ENCODE peak calls at places on chromosomes 1 and 21, in nine cellular contexts. O is cardiac fibroblast; Q is HEK293T; L is colonic mucosa; X is effector memory CD8-positive, alpha-beta T cell; E is activated naive CD4-positive, alpha-beta T cell treated with anti-CD3 and anti-CD28 coated beads, Interleukin-2, amount 10 ng/mL, durations not matched to agents 7 days and 5 days; T is astrocyte of the cerebellum; J is non-pigmented ciliary epithelial cell; V is naive thymus-derived CD8-positive, alpha-beta T cell. B is an unnamed sample.

GRCh38 chr1:41618871-41619270 is 134.4 kb upstream of the EDN2 start:
- DNase-seq in O (no peak), Q (no peak), L (no peak), X (no peak), E (no peak), T (no peak), J (no peak), V (no peak), B (no peak)

GRCh38 chr21:42032266-42032665 is 22.1 kb upstream of the ZBTB21 start:
- DNase-seq in O (no peak), Q (no peak), L (no peak), X (no peak), E (no peak), T (no peak), J (no peak), V (no peak), B (no peak)

GRCh38 chr1:165129568-165130164 is 226.8 kb downstream of the LMX1A start:
- DNase-seq in O (peak), Q (peak), L (peak), X (no peak), E (peak), T (peak), J (no peak), V (no peak), B (peak)

GRCh38 chr1:155329980-155330598 is 9.4 kb downstream of the RUSC1 start:
- DNase-seq in O (no peak), Q (no peak), L (no peak), X (no peak), E (no peak), T (no peak), J (no peak), V (no peak), B (peak)

GRCh38 chr1:112704908-112705627 is 1.9 kb downstream of the RHOC start:
- DNase-seq in O (peak), Q (peak), L (peak), X (peak), E (peak), T (peak), J (peak), V (peak), B (peak)

GRCh38 chr1:109148838-109149555 is 35.1 kb downstream of the ELAPOR1 start:
- DNase-seq in O (no peak), Q (no peak), L (peak), X (no peak), E (no peak), T (no peak), J (no peak), V (no peak), B (no peak)

GRCh38 chr1:64112281-64112680 is 91.1 kb upstream of the UBE2U start:
- DNase-seq in O (peak), Q (no peak), L (no peak), X (no peak), E (no peak), T (no peak), J (peak), V (no peak), B (no peak)

GRCh38 chr1:178408869-178409268 is 87.9 kb downstream of the CLEC20A start:
- DNase-seq in O (peak), Q (no peak), L (no peak), X (no peak), E (no peak), T (no peak), J (no peak), V (no peak), B (no peak)

GRCh38 chr1:226967665-226968064 is 27.6 kb downstream of the COQ8A start:
- DNase-seq in O (peak), Q (no peak), L (no peak), X (no peak), E (no peak), T (no peak), J (no peak), V (no peak), B (peak)

GRCh38 chr1:104072915-104073371 is 323.2 kb downstream of the AMY1C start:
- DNase-seq in O (no peak), Q (no peak), L (peak), X (no peak), E (no peak), T (no peak), J (no peak), V (no peak), B (no peak)

GRCh38 chr1:91165033-91165654 is 143.3 kb upstream of the ZNF644 start:
- DNase-seq in O (peak), Q (peak), L (peak), X (peak), E (peak), T (no peak), J (peak), V (peak), B (peak)

GRCh38 chr1:9418851-9419250 is 120.4 kb upstream of the SLC25A33 start:
- DNase-seq in O (no peak), Q (no peak), L (no peak), X (no peak), E (no peak), T (no peak), J (no peak), V (no peak), B (no peak)

GRCh38 chr21:16424331-16424749 is 694.6 kb downstream of the USP25 start:
- DNase-seq in O (peak), Q (no peak), L (no peak), X (no peak), E (no peak), T (peak), J (no peak), V (no peak), B (no peak)